ENCODE peak calls at places on chromosomes 2 and 18, in ten cellular contexts. One of them, this sample, is unnamed.

GRCh38 chr2:85791704-85792565 is 38.1 kb downstream of the ATOH8 start:
- DNase-seq in fibroblast of mammary gland: no peak
- DNase-seq in lower lobe of right lung: no peak
- DNase-seq in HFF-Myc: no peak
- DNase-seq in astrocyte of the spinal cord: no peak
- DNase-seq in progenitor cell of endocrine pancreas: no peak
- DNase-seq in H9: no peak
- DNase-seq in nephron progenitor cell: no peak
- DNase-seq in mesothelial cell of epicardium: no peak
- DNase-seq in GM20000: no peak
- DNase-seq in this sample: no peak

GRCh38 chr18:46169464-46169941 is 65.3 kb downstream of the HAUS1 start:
- DNase-seq in fibroblast of mammary gland: peak; percentile 84
- DNase-seq in lower lobe of right lung: no peak
- DNase-seq in HFF-Myc: peak; percentile 27
- DNase-seq in astrocyte of the spinal cord: peak; percentile 78
- DNase-seq in progenitor cell of endocrine pancreas: no peak
- DNase-seq in H9: no peak
- DNase-seq in nephron progenitor cell: no peak
- DNase-seq in mesothelial cell of epicardium: no peak
- DNase-seq in GM20000: no peak
- DNase-seq in this sample: no peak

GRCh38 chr2:241184901-241185300 is 3.6 kb upstream of the ANO7 start:
- DNase-seq in fibroblast of mammary gland: no peak
- DNase-seq in lower lobe of right lung: no peak
- DNase-seq in HFF-Myc: no peak
- DNase-seq in astrocyte of the spinal cord: no peak
- DNase-seq in progenitor cell of endocrine pancreas: no peak
- DNase-seq in H9: no peak
- DNase-seq in nephron progenitor cell: no peak
- DNase-seq in mesothelial cell of epicardium: no peak
- DNase-seq in GM20000: no peak
- DNase-seq in this sample: no peak

GRCh38 chr2:85838181-85838580 is 50.6 kb downstream of the ST3GAL5 start:
- DNase-seq in fibroblast of mammary gland: peak; percentile 10
- DNase-seq in lower lobe of right lung: no peak
- DNase-seq in HFF-Myc: no peak
- DNase-seq in astrocyte of the spinal cord: no peak
- DNase-seq in progenitor cell of endocrine pancreas: no peak
- DNase-seq in H9: peak; percentile 70
- DNase-seq in nephron progenitor cell: no peak
- DNase-seq in mesothelial cell of epicardium: no peak
- DNase-seq in GM20000: no peak
- DNase-seq in this sample: no peak

GRCh38 chr2:223723954-223724411 is 113.4 kb downstream of the AP1S3 start:
- DNase-seq in fibroblast of mammary gland: no peak
- DNase-seq in lower lobe of right lung: no peak
- DNase-seq in HFF-Myc: no peak
- DNase-seq in astrocyte of the spinal cord: no peak
- DNase-seq in progenitor cell of endocrine pancreas: no peak
- DNase-seq in H9: peak; percentile 87
- DNase-seq in nephron progenitor cell: peak; percentile 50
- DNase-seq in mesothelial cell of epicardium: no peak
- DNase-seq in GM20000: no peak
- DNase-seq in this sample: no peak

GRCh38 chr2:193935114-193935513 is 1721.9 kb upstream of the SLC39A10 start:
- DNase-seq in fibroblast of mammary gland: no peak
- DNase-seq in lower lobe of right lung: no peak
- DNase-seq in HFF-Myc: no peak
- DNase-seq in astrocyte of the spinal cord: no peak
- DNase-seq in progenitor cell of endocrine pancreas: no peak
- DNase-seq in H9: peak; percentile 32
- DNase-seq in nephron progenitor cell: no peak
- DNase-seq in mesothelial cell of epicardium: no peak
- DNase-seq in GM20000: no peak
- DNase-seq in this sample: no peak

GRCh38 chr2:197108758-197109157 is 182.3 kb upstream of the PGAP1 start:
- DNase-seq in fibroblast of mammary gland: peak; percentile 95
- DNase-seq in lower lobe of right lung: no peak
- DNase-seq in HFF-Myc: no peak
- DNase-seq in astrocyte of the spinal cord: peak; percentile 90
- DNase-seq in progenitor cell of endocrine pancreas: no peak
- DNase-seq in H9: no peak
- DNase-seq in nephron progenitor cell: peak; percentile 46
- DNase-seq in mesothelial cell of epicardium: no peak
- DNase-seq in GM20000: no peak
- DNase-seq in this sample: peak; percentile 29

GRCh38 chr2:152427902-152428301 is 92.9 kb downstream of the FMNL2 start:
- DNase-seq in fibroblast of mammary gland: no peak
- DNase-seq in lower lobe of right lung: no peak
- DNase-seq in HFF-Myc: no peak
- DNase-seq in astrocyte of the spinal cord: no peak
- DNase-seq in progenitor cell of endocrine pancreas: no peak
- DNase-seq in H9: no peak
- DNase-seq in nephron progenitor cell: no peak
- DNase-seq in mesothelial cell of epicardium: no peak
- DNase-seq in GM20000: no peak
- DNase-seq in this sample: no peak

GRCh38 chr18:46414863-46415262 is 242.2 kb downstream of the LOXHD1 start:
- DNase-seq in fibroblast of mammary gland: no peak
- DNase-seq in lower lobe of right lung: no peak
- DNase-seq in HFF-Myc: no peak
- DNase-seq in astrocyte of the spinal cord: no peak
- DNase-seq in progenitor cell of endocrine pancreas: no peak
- DNase-seq in H9: peak; percentile 59
- DNase-seq in nephron progenitor cell: no peak
- DNase-seq in mesothelial cell of epicardium: no peak
- DNase-seq in GM20000: no peak
- DNase-seq in this sample: no peak

GRCh38 chr2:216495656-216496055 is 3.0 kb upstream of the RPL37A start:
- DNase-seq in fibroblast of mammary gland: peak; percentile 54
- DNase-seq in lower lobe of right lung: no peak
- DNase-seq in HFF-Myc: no peak
- DNase-seq in astrocyte of the spinal cord: peak; percentile 70
- DNase-seq in progenitor cell of endocrine pancreas: no peak
- DNase-seq in H9: no peak
- DNase-seq in nephron progenitor cell: no peak
- DNase-seq in mesothelial cell of epicardium: no peak
- DNase-seq in GM20000: no peak
- DNase-seq in this sample: no peak

GRCh38 chr2:196925768-196926561 is 542 bp downstream of the PGAP1 start:
- DNase-seq in fibroblast of mammary gland: peak; percentile 29
- DNase-seq in lower lobe of right lung: peak; percentile 49
- DNase-seq in HFF-Myc: no peak
- DNase-seq in astrocyte of the spinal cord: peak; percentile 36
- DNase-seq in progenitor cell of endocrine pancreas: peak; percentile 13
- DNase-seq in H9: peak; percentile 51
- DNase-seq in nephron progenitor cell: peak; percentile 44
- DNase-seq in mesothelial cell of epicardium: no peak
- DNase-seq in GM20000: peak; percentile 51
- DNase-seq in this sample: peak; percentile 33

GRCh38 chr2:33405180-33406105 is 71.0 kb upstream of the RASGRP3 start:
- DNase-seq in fibroblast of mammary gland: peak; percentile 76
- DNase-seq in lower lobe of right lung: no peak
- DNase-seq in HFF-Myc: no peak
- DNase-seq in astrocyte of the spinal cord: peak; percentile 24
- DNase-seq in progenitor cell of endocrine pancreas: no peak
- DNase-seq in H9: no peak
- DNase-seq in nephron progenitor cell: no peak
- DNase-seq in mesothelial cell of epicardium: no peak
- DNase-seq in GM20000: no peak
- DNase-seq in this sample: no peak

GRCh38 chr2:3217646-3218045 is 160.0 kb downstream of the EIPR1 start:
- DNase-seq in fibroblast of mammary gland: no peak
- DNase-seq in lower lobe of right lung: no peak
- DNase-seq in HFF-Myc: no peak
- DNase-seq in astrocyte of the spinal cord: no peak
- DNase-seq in progenitor cell of endocrine pancreas: no peak
- DNase-seq in H9: no peak
- DNase-seq in nephron progenitor cell: no peak
- DNase-seq in mesothelial cell of epicardium: no peak
- DNase-seq in GM20000: no peak
- DNase-seq in this sample: no peak

GRCh38 chr2:207163815-207164747 is 1.7 kb downstream of the KLF7 start:
- DNase-seq in fibroblast of mammary gland: no peak
- DNase-seq in lower lobe of right lung: peak; percentile 74
- DNase-seq in HFF-Myc: no peak
- DNase-seq in astrocyte of the spinal cord: peak; percentile 59
- DNase-seq in progenitor cell of endocrine pancreas: peak; percentile 14
- DNase-seq in H9: no peak
- DNase-seq in nephron progenitor cell: peak; percentile 30
- DNase-seq in mesothelial cell of epicardium: no peak
- DNase-seq in GM20000: peak; percentile 13
- DNase-seq in this sample: no peak

GRCh38 chr2:19361325-19361990 is 3.0 kb upstream of the OSR1 start:
- DNase-seq in fibroblast of mammary gland: no peak
- DNase-seq in lower lobe of right lung: no peak
- DNase-seq in HFF-Myc: no peak
- DNase-seq in astrocyte of the spinal cord: peak; percentile 32
- DNase-seq in progenitor cell of endocrine pancreas: no peak
- DNase-seq in H9: peak; percentile 56
- DNase-seq in nephron progenitor cell: peak; percentile 61
- DNase-seq in mesothelial cell of epicardium: no peak
- DNase-seq in GM20000: peak; percentile 21
- DNase-seq in this sample: no peak

GRCh38 chr2:650343-651310 is 26.6 kb downstream of the TMEM18 start:
- DNase-seq in fibroblast of mammary gland: no peak
- DNase-seq in lower lobe of right lung: no peak
- DNase-seq in HFF-Myc: no peak
- DNase-seq in astrocyte of the spinal cord: no peak
- DNase-seq in progenitor cell of endocrine pancreas: peak; percentile 1
- DNase-seq in H9: no peak
- DNase-seq in nephron progenitor cell: no peak
- DNase-seq in mesothelial cell of epicardium: no peak
- DNase-seq in GM20000: no peak
- DNase-seq in this sample: no peak

GRCh38 chr2:197234792-197235191 is 75.8 kb downstream of the ANKRD44 start:
- DNase-seq in fibroblast of mammary gland: no peak
- DNase-seq in lower lobe of right lung: no peak
- DNase-seq in HFF-Myc: no peak
- DNase-seq in astrocyte of the spinal cord: no peak
- DNase-seq in progenitor cell of endocrine pancreas: no peak
- DNase-seq in H9: no peak
- DNase-seq in nephron progenitor cell: no peak
- DNase-seq in mesothelial cell of epicardium: no peak
- DNase-seq in GM20000: no peak
- DNase-seq in this sample: no peak

GRCh38 chr2:189799030-189799331 is 14.7 kb downstream of the PMS1 start:
- DNase-seq in fibroblast of mammary gland: no peak
- DNase-seq in lower lobe of right lung: no peak
- DNase-seq in HFF-Myc: no peak
- DNase-seq in astrocyte of the spinal cord: no peak
- DNase-seq in progenitor cell of endocrine pancreas: no peak
- DNase-seq in H9: no peak
- DNase-seq in nephron progenitor cell: no peak
- DNase-seq in mesothelial cell of epicardium: no peak
- DNase-seq in GM20000: no peak
- DNase-seq in this sample: no peak
- TF ChIP-seq CTCF in fibroblast of mammary gland: no peak
- TF ChIP-seq CTCF in lower lobe of right lung: no peak
- TF ChIP-seq CTCF in HFF-Myc: no peak
- TF ChIP-seq CTCF in astrocyte of the spinal cord: no peak
- TF ChIP-seq CTCF in progenitor cell of endocrine pancreas: no peak
- TF ChIP-seq CTCF in H9: peak; percentile 7
- TF ChIP-seq CTCF in nephron progenitor cell: no peak
- TF ChIP-seq CTCF in mesothelial cell of epicardium: no peak
- TF ChIP-seq CTCF in GM20000: no peak
- TF ChIP-seq CTCF in this sample: no peak

GRCh38 chr2:233137040-233137439 is 76.9 kb downstream of the INPP5D start:
- DNase-seq in fibroblast of mammary gland: no peak
- DNase-seq in lower lobe of right lung: no peak
- DNase-seq in HFF-Myc: no peak
- DNase-seq in astrocyte of the spinal cord: no peak
- DNase-seq in progenitor cell of endocrine pancreas: no peak
- DNase-seq in H9: no peak
- DNase-seq in nephron progenitor cell: no peak
- DNase-seq in mesothelial cell of epicardium: no peak
- DNase-seq in GM20000: no peak
- DNase-seq in this sample: no peak
- TF ChIP-seq CTCF in fibroblast of mammary gland: no peak
- TF ChIP-seq CTCF in lower lobe of right lung: no peak
- TF ChIP-seq CTCF in HFF-Myc: no peak
- TF ChIP-seq CTCF in astrocyte of the spinal cord: no peak
- TF ChIP-seq CTCF in progenitor cell of endocrine pancreas: no peak
- TF ChIP-seq CTCF in H9: no peak
- TF ChIP-seq CTCF in nephron progenitor cell: no peak
- TF ChIP-seq CTCF in mesothelial cell of epicardium: no peak
- TF ChIP-seq CTCF in GM20000: no peak
- TF ChIP-seq CTCF in this sample: no peak

DNA sequence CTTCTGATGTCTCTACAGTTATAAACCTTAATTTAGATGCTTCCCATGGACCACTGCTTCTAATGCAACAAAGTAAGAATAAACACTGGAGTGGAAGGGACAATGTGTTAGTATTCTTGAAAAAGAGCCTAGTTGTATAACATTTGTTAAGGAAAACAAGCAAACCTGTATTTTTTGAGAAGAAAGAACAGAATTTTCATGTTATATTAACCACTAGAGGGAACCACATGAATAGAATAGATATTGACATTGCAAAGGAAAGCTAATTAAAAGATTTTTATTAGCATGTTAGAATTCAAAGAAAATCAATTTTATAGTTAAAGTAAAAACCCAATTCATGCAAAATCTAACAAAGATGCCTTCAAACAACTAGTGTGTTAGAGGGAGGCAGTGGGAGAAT is 151.2 kb upstream of the BARD1 start:
- DNase-seq in fibroblast of mammary gland: peak; percentile 14
- DNase-seq in lower lobe of right lung: no peak
- DNase-seq in HFF-Myc: no peak
- DNase-seq in astrocyte of the spinal cord: peak; percentile 19
- DNase-seq in progenitor cell of endocrine pancreas: no peak
- DNase-seq in H9: no peak
- DNase-seq in nephron progenitor cell: no peak
- DNase-seq in mesothelial cell of epicardium: no peak
- DNase-seq in GM20000: no peak
- DNase-seq in this sample: no peak
- TF ChIP-seq CTCF in fibroblast of mammary gland: peak; percentile 29
- TF ChIP-seq CTCF in lower lobe of right lung: no peak
- TF ChIP-seq CTCF in HFF-Myc: no peak
- TF ChIP-seq CTCF in astrocyte of the spinal cord: no peak
- TF ChIP-seq CTCF in progenitor cell of endocrine pancreas: peak; percentile 29
- TF ChIP-seq CTCF in H9: peak; percentile 34
- TF ChIP-seq CTCF in nephron progenitor cell: no peak
- TF ChIP-seq CTCF in mesothelial cell of epicardium: peak; percentile 43
- TF ChIP-seq CTCF in GM20000: no peak
- TF ChIP-seq CTCF in this sample: no peak

DNA sequence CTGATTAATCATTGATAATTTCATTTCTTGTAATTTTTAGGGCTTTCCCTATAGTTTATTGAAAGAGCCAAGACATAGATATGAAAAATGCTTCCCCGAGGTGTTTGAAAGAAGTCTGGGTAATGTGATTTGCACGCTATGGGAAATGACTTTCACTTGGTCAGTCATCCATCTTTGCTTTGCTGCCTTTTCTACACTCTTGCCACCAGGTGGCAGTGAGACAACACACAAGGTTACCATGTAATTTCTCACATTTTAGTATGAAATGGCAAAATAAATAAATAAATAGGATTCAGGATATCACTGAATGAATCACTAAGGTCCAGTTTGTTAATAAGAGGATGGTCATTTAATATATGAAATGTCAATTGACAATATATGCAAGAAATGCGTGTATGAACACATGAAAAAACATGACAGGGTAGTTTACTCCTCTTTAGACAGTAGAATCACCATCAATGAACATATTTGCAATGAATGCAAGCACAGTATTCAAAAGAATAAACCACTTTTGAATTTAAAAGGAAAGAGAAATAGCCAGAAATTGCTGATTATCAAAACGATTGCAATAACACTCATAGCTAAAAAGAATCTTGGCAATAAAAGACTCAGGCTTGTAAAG is 52.2 kb upstream of the KCNH7 start:
- DNase-seq in fibroblast of mammary gland: peak; percentile 67
- DNase-seq in lower lobe of right lung: no peak
- DNase-seq in HFF-Myc: peak; percentile 9
- DNase-seq in astrocyte of the spinal cord: peak; percentile 80
- DNase-seq in progenitor cell of endocrine pancreas: no peak
- DNase-seq in H9: no peak
- DNase-seq in nephron progenitor cell: peak; percentile 31
- DNase-seq in mesothelial cell of epicardium: no peak
- DNase-seq in GM20000: peak; percentile 29
- DNase-seq in this sample: no peak
- TF ChIP-seq CTCF in fibroblast of mammary gland: peak; percentile 87
- TF ChIP-seq CTCF in lower lobe of right lung: peak; percentile 65
- TF ChIP-seq CTCF in HFF-Myc: peak; percentile 69
- TF ChIP-seq CTCF in astrocyte of the spinal cord: peak; percentile 81
- TF ChIP-seq CTCF in progenitor cell of endocrine pancreas: peak; percentile 90
- TF ChIP-seq CTCF in H9: peak; percentile 89
- TF ChIP-seq CTCF in nephron progenitor cell: peak; percentile 80
- TF ChIP-seq CTCF in mesothelial cell of epicardium: peak; percentile 73
- TF ChIP-seq CTCF in GM20000: peak; percentile 65
- TF ChIP-seq CTCF in this sample: peak; percentile 31

This sample was measured in upper lobe of left lung.